ENCODE peak calls at places on chromosomes 11 and 22, in ten cellular contexts. X, Y, Q, N, C, A, E, H, D and P are unnamed samples.

GRCh38 chr11:1203505-1204271 is 19.2 kb upstream of the MUC5B start:
- DNase-seq in H (no peak), Y (no peak), X (no peak), E (no peak), D (peak; percentile 10), C (peak; percentile 11), Q (no peak), N (no peak), A (no peak), P (peak; percentile 36)

GRCh38 chr11:117872420-117872961 is 4.0 kb downstream of the FXYD6 start:
- DNase-seq in H (no peak), Q (no peak), Y (no peak), A (no peak), C (no peak), D (peak; percentile 47), X (no peak), E (no peak), N (no peak), P (no peak)

GRCh38 chr11:57499413-57499982 is 16.0 kb downstream of the SLC43A1 start:
- DNase-seq in E (peak; percentile 82), X (peak; percentile 96), D (peak; percentile 98), A (peak; percentile 99), H (peak; percentile 61), Y (peak; percentile 70), C (peak; percentile 93), N (peak; percentile 87), Q (peak; percentile 93), P (peak; percentile 90)

GRCh38 chr22:39241632-39242388 is 3.0 kb downstream of the PDGFB start:
- DNase-seq in D (no peak), E (no peak), A (peak; percentile 39), X (no peak), Q (no peak), N (no peak), Y (no peak), H (no peak), C (no peak), P (no peak)

GRCh38 chr22:37314315-37315046 is 32.2 kb downstream of the CYTH4 start:
- DNase-seq in N (no peak), X (no peak), A (no peak), Y (no peak), H (no peak), C (no peak), E (no peak), D (no peak), Q (no peak), P (no peak)

GRCh38 chr11:108093128-108093904 is 28.1 kb upstream of the ACAT1 start:
- DNase-seq in Y (peak; percentile 17), C (no peak), E (peak; percentile 78), H (peak; percentile 53), Q (no peak), D (no peak), N (peak; percentile 11), A (no peak), X (no peak), P (no peak)

GRCh38 chr11:103625624-103625965 is 410.8 kb upstream of the DDI1 start:
- DNase-seq in H (no peak), C (no peak), X (no peak), Q (no peak), D (no peak), N (no peak), A (no peak), Y (no peak), E (no peak), P (no peak)

GRCh38 chr11:111983187-111983986 is 41.8 kb upstream of the DLAT start:
- DNase-seq in E (peak; percentile 72), Y (no peak), C (peak; percentile 51), X (peak; percentile 79), N (no peak), H (peak; percentile 10), Q (peak; percentile 48), D (no peak), A (peak; percentile 48), P (peak; percentile 51)

GRCh38 chr11:60767388-60767811 is 10.7 kb downstream of the MS4A15 start:
- DNase-seq in C (no peak), E (no peak), N (no peak), Q (peak; percentile 17), Y (no peak), A (peak; percentile 55), X (no peak), D (no peak), H (no peak), P (no peak)

GRCh38 chr11:10683429-10683828 is 10.1 kb downstream of the IRAG1 start:
- DNase-seq in Y (no peak), H (no peak), Q (no peak), D (no peak), A (no peak), C (no peak), E (no peak), N (no peak), X (no peak), P (no peak)

GRCh38 chr11:61957028-61957770 is 7.0 kb downstream of the BEST1 start:
- DNase-seq in A (no peak), E (no peak), C (no peak), X (no peak), Y (no peak), D (no peak), H (no peak), Q (no peak), N (no peak), P (no peak)

GRCh38 chr11:61959678-61960077 is 7.8 kb downstream of the FTH1 start:
- DNase-seq in C (no peak), H (no peak), N (no peak), Y (no peak), E (no peak), A (no peak), D (no peak), X (no peak), Q (no peak), P (no peak)

GRCh38 chr11:61959026-61959608 is 8.3 kb downstream of the FTH1 start:
- DNase-seq in Y (no peak), D (no peak), N (no peak), Q (no peak), A (no peak), C (no peak), H (no peak), X (no peak), E (no peak), P (no peak)

GRCh38 chr11:61960532-61960931 is 6.9 kb downstream of the FTH1 start:
- DNase-seq in H (no peak), A (no peak), Q (no peak), X (no peak), Y (no peak), E (no peak), C (no peak), D (no peak), N (no peak), P (no peak)

GRCh38 chr11:61958590-61958989 is 8.4 kb downstream of the BEST1 start:
- DNase-seq in E (no peak), A (no peak), Q (no peak), Y (no peak), N (no peak), D (no peak), H (no peak), C (no peak), X (no peak), P (no peak)
- TF ChIP-seq CTCF in E (no peak), A (no peak), Q (no peak), Y (no peak), N (no peak), D (no peak), H (no peak), C (no peak), X (no peak), P (no peak)

GRCh38 chr11:20084921-20085814 is 75.1 kb downstream of the DBX1 start:
- DNase-seq in Q (no peak), C (no peak), Y (no peak), D (no peak), N (no peak), H (no peak), E (no peak), X (no peak), A (no peak), P (no peak)
- TF ChIP-seq CTCF in Q (no peak), C (no peak), Y (no peak), D (no peak), N (no peak), H (peak; percentile 9), E (no peak), X (no peak), A (no peak), P (no peak)

GRCh38 chr11:67322049-67322448 is 18.7 kb downstream of the SSH3 start:
- DNase-seq in C (no peak), A (no peak), E (no peak), Q (no peak), H (no peak), D (no peak), X (no peak), N (no peak), Y (no peak), P (no peak)

GRCh38 chr11:67318239-67318555 is 14.9 kb downstream of the SSH3 start:
- DNase-seq in Q (no peak), E (no peak), X (peak; percentile 52), C (no peak), D (no peak), H (no peak), N (no peak), A (no peak), Y (no peak), P (no peak)

GRCh38 chr11:67320011-67320410 is 16.7 kb downstream of the SSH3 start:
- DNase-seq in C (no peak), H (peak; percentile 18), E (peak; percentile 71), Y (peak; percentile 35), A (no peak), D (no peak), N (peak; percentile 40), X (no peak), Q (no peak), P (no peak)

GRCh38 chr11:67320691-67321090 is 17.4 kb downstream of the SSH3 start:
- DNase-seq in D (no peak), E (no peak), A (no peak), X (no peak), Q (no peak), H (no peak), N (no peak), Y (no peak), C (no peak), P (no peak)

GRCh38 chr11:67321313-67321871 is 18.1 kb downstream of the SSH3 start:
- DNase-seq in X (no peak), C (no peak), Y (no peak), D (no peak), A (no peak), H (no peak), N (no peak), Q (no peak), E (no peak), P (no peak)
- TF ChIP-seq CTCF in X (no peak), C (no peak), Y (no peak), D (no peak), A (no peak), H (no peak), N (no peak), Q (no peak), E (no peak), P (no peak)

GRCh38 chr11:62054484-62055121 is 69.2 kb upstream of the INCENP start:
- DNase-seq in D (no peak), H (no peak), Y (peak; percentile 10), N (peak; percentile 59), C (no peak), X (peak; percentile 76), A (no peak), Q (no peak), E (peak; percentile 34), P (no peak)
- TF ChIP-seq CTCF in D (peak; percentile 54), H (peak; percentile 31), Y (peak; percentile 50), N (peak; percentile 52), C (peak; percentile 19), X (peak; percentile 52), A (peak; percentile 12), Q (no peak), E (peak; percentile 36), P (no peak)

DNA sequence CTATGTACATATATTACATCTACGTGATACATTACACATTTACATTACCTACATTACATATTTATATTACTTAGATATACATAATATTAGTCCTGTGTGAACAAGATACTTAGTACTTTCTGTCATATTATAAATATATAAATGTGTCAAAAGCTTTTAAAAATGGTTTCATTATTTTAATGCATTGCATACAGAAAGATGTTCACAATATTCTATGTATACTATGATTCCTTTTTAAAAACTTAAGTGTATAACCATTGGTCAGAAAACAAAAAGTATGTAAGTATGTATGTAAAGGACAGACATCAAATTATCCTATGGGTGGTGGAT is 647 bp upstream of the ZW10 start:
- DNase-seq in A (no peak), E (no peak), D (no peak), X (no peak), H (no peak), Q (no peak), N (no peak), C (no peak), Y (no peak), P (no peak)
- TF ChIP-seq CTCF in A (no peak), E (no peak), D (no peak), X (no peak), H (no peak), Q (peak; percentile 49), N (no peak), C (no peak), Y (peak; percentile 51), P (no peak)